ENCODE peak calls at places on chromosome 20, in six cellular contexts. One of them, this sample, is unnamed.

GRCh38 chr20:45835230-45836224 is 1.9 kb downstream of the SNX21 start:
- DNase-seq in neural crest cell: no peak
- DNase-seq in GDM1: no peak
- DNase-seq in WTC11: no peak
- DNase-seq in ureter: no peak
- DNase-seq in stimulated activated CD8-positive, alpha-beta memory T cell treated with anti-CD3 and anti-CD28 coated beads, Interleukin-2, amount 100 ng/mL, for 48 hours: no peak
- DNase-seq in this sample: no peak

GRCh38 chr20:17747431-17747846 is 47.7 kb downstream of the BANF2 start:
- DNase-seq in WTC11: no peak
- DNase-seq in neural crest cell: no peak
- DNase-seq in ureter: no peak
- DNase-seq in stimulated activated CD8-positive, alpha-beta memory T cell treated with anti-CD3 and anti-CD28 coated beads, Interleukin-2, amount 100 ng/mL, for 48 hours: no peak
- DNase-seq in GDM1: no peak
- DNase-seq in this sample: no peak

GRCh38 chr20:51311636-51312479 is 230.7 kb downstream of the NFATC2 start:
- DNase-seq in ureter: no peak
- DNase-seq in stimulated activated CD8-positive, alpha-beta memory T cell treated with anti-CD3 and anti-CD28 coated beads, Interleukin-2, amount 100 ng/mL, for 48 hours: no peak
- DNase-seq in neural crest cell: no peak
- DNase-seq in GDM1: no peak
- DNase-seq in WTC11: peak
- DNase-seq in this sample: no peak

GRCh38 chr20:13006825-13007224 is 1.9 kb upstream of the SPTLC3 start:
- DNase-seq in GDM1: no peak
- DNase-seq in stimulated activated CD8-positive, alpha-beta memory T cell treated with anti-CD3 and anti-CD28 coated beads, Interleukin-2, amount 100 ng/mL, for 48 hours: no peak
- DNase-seq in WTC11: no peak
- DNase-seq in ureter: no peak
- DNase-seq in neural crest cell: no peak
- DNase-seq in this sample: no peak

GRCh38 chr20:50728981-50729874 is 2.2 kb upstream of the PARD6B start:
- DNase-seq in ureter: peak
- DNase-seq in stimulated activated CD8-positive, alpha-beta memory T cell treated with anti-CD3 and anti-CD28 coated beads, Interleukin-2, amount 100 ng/mL, for 48 hours: no peak
- DNase-seq in WTC11: no peak
- DNase-seq in neural crest cell: no peak
- DNase-seq in GDM1: no peak
- DNase-seq in this sample: peak

GRCh38 chr20:24160563-24161355 is 172.2 kb upstream of the GGTLC1 start:
- DNase-seq in stimulated activated CD8-positive, alpha-beta memory T cell treated with anti-CD3 and anti-CD28 coated beads, Interleukin-2, amount 100 ng/mL, for 48 hours: no peak
- DNase-seq in ureter: peak
- DNase-seq in neural crest cell: peak
- DNase-seq in WTC11: peak
- DNase-seq in GDM1: peak
- DNase-seq in this sample: peak

GRCh38 chr20:39082686-39083085 is 120.5 kb downstream of the DHX35 start:
- DNase-seq in GDM1: no peak
- DNase-seq in neural crest cell: no peak
- DNase-seq in ureter: no peak
- DNase-seq in stimulated activated CD8-positive, alpha-beta memory T cell treated with anti-CD3 and anti-CD28 coated beads, Interleukin-2, amount 100 ng/mL, for 48 hours: no peak
- DNase-seq in WTC11: no peak
- DNase-seq in this sample: no peak

GRCh38 chr20:25498280-25498606 is 87.1 kb downstream of the NINL start:
- DNase-seq in neural crest cell: no peak
- DNase-seq in WTC11: no peak
- DNase-seq in ureter: no peak
- DNase-seq in GDM1: no peak
- DNase-seq in stimulated activated CD8-positive, alpha-beta memory T cell treated with anti-CD3 and anti-CD28 coated beads, Interleukin-2, amount 100 ng/mL, for 48 hours: no peak
- DNase-seq in this sample: no peak

GRCh38 chr20:38407321-38407720 is 27.8 kb downstream of the SNHG17 start:
- DNase-seq in GDM1: no peak
- DNase-seq in neural crest cell: no peak
- DNase-seq in ureter: no peak
- DNase-seq in WTC11: no peak
- DNase-seq in stimulated activated CD8-positive, alpha-beta memory T cell treated with anti-CD3 and anti-CD28 coated beads, Interleukin-2, amount 100 ng/mL, for 48 hours: no peak
- DNase-seq in this sample: no peak

GRCh38 chr20:33353013-33353402 is 48.3 kb downstream of the CDK5RAP1 start:
- DNase-seq in ureter: no peak
- DNase-seq in neural crest cell: no peak
- DNase-seq in WTC11: no peak
- DNase-seq in GDM1: no peak
- DNase-seq in stimulated activated CD8-positive, alpha-beta memory T cell treated with anti-CD3 and anti-CD28 coated beads, Interleukin-2, amount 100 ng/mL, for 48 hours: no peak
- DNase-seq in this sample: no peak

GRCh38 chr20:23857954-23858565 is 21.5 kb downstream of the CST5 start:
- DNase-seq in ureter: no peak
- DNase-seq in WTC11: peak
- DNase-seq in stimulated activated CD8-positive, alpha-beta memory T cell treated with anti-CD3 and anti-CD28 coated beads, Interleukin-2, amount 100 ng/mL, for 48 hours: no peak
- DNase-seq in neural crest cell: peak
- DNase-seq in GDM1: no peak
- DNase-seq in this sample: no peak

GRCh38 chr20:48614593-48615274 is 213.1 kb downstream of the PREX1 start:
- DNase-seq in GDM1: no peak
- DNase-seq in stimulated activated CD8-positive, alpha-beta memory T cell treated with anti-CD3 and anti-CD28 coated beads, Interleukin-2, amount 100 ng/mL, for 48 hours: no peak
- DNase-seq in neural crest cell: no peak
- DNase-seq in ureter: no peak
- DNase-seq in WTC11: no peak
- DNase-seq in this sample: no peak

GRCh38 chr20:61500791-61501321 is 248.8 kb downstream of the CDH4 start:
- DNase-seq in neural crest cell: no peak
- DNase-seq in stimulated activated CD8-positive, alpha-beta memory T cell treated with anti-CD3 and anti-CD28 coated beads, Interleukin-2, amount 100 ng/mL, for 48 hours: no peak
- DNase-seq in GDM1: no peak
- DNase-seq in WTC11: no peak
- DNase-seq in ureter: no peak
- DNase-seq in this sample: no peak

GRCh38 chr20:37486186-37486999 is 34.7 kb upstream of the NNAT start:
- DNase-seq in GDM1: no peak
- DNase-seq in WTC11: no peak
- DNase-seq in stimulated activated CD8-positive, alpha-beta memory T cell treated with anti-CD3 and anti-CD28 coated beads, Interleukin-2, amount 100 ng/mL, for 48 hours: no peak
- DNase-seq in neural crest cell: no peak
- DNase-seq in ureter: no peak
- DNase-seq in this sample: no peak

GRCh38 chr20:39016496-39016895 is 54.4 kb downstream of the DHX35 start:
- DNase-seq in stimulated activated CD8-positive, alpha-beta memory T cell treated with anti-CD3 and anti-CD28 coated beads, Interleukin-2, amount 100 ng/mL, for 48 hours: no peak
- DNase-seq in GDM1: no peak
- DNase-seq in WTC11: no peak
- DNase-seq in ureter: no peak
- DNase-seq in neural crest cell: no peak
- DNase-seq in this sample: no peak

GRCh38 chr20:33824852-33825251 is 13.7 kb downstream of the CHMP4B start:
- DNase-seq in WTC11: no peak
- DNase-seq in neural crest cell: no peak
- DNase-seq in stimulated activated CD8-positive, alpha-beta memory T cell treated with anti-CD3 and anti-CD28 coated beads, Interleukin-2, amount 100 ng/mL, for 48 hours: no peak
- DNase-seq in ureter: no peak
- DNase-seq in GDM1: no peak
- DNase-seq in this sample: no peak

GRCh38 chr20:14657231-14657630 is 319.8 kb upstream of the FLRT3 start:
- DNase-seq in stimulated activated CD8-positive, alpha-beta memory T cell treated with anti-CD3 and anti-CD28 coated beads, Interleukin-2, amount 100 ng/mL, for 48 hours: no peak
- DNase-seq in ureter: no peak
- DNase-seq in GDM1: no peak
- DNase-seq in WTC11: no peak
- DNase-seq in neural crest cell: no peak
- DNase-seq in this sample: no peak

GRCh38 chr20:33674294-33675126 is at the start of gene NECAB3:
- DNase-seq in ureter: no peak
- DNase-seq in neural crest cell: peak
- DNase-seq in stimulated activated CD8-positive, alpha-beta memory T cell treated with anti-CD3 and anti-CD28 coated beads, Interleukin-2, amount 100 ng/mL, for 48 hours: peak
- DNase-seq in WTC11: peak
- DNase-seq in GDM1: peak
- DNase-seq in this sample: peak

GRCh38 chr20:14707865-14708574 is 370.6 kb upstream of the FLRT3 start:
- DNase-seq in WTC11: no peak
- DNase-seq in GDM1: no peak
- DNase-seq in ureter: no peak
- DNase-seq in stimulated activated CD8-positive, alpha-beta memory T cell treated with anti-CD3 and anti-CD28 coated beads, Interleukin-2, amount 100 ng/mL, for 48 hours: no peak
- DNase-seq in neural crest cell: no peak
- DNase-seq in this sample: no peak

GRCh38 chr20:25015986-25016385 is 23.4 kb upstream of the APMAP start:
- DNase-seq in GDM1: no peak
- DNase-seq in WTC11: no peak
- DNase-seq in neural crest cell: no peak
- DNase-seq in ureter: no peak
- DNase-seq in stimulated activated CD8-positive, alpha-beta memory T cell treated with anti-CD3 and anti-CD28 coated beads, Interleukin-2, amount 100 ng/mL, for 48 hours: no peak
- DNase-seq in this sample: no peak

GRCh38 chr20:8756410-8756809 is 312.5 kb upstream of the PLCB4 start:
- DNase-seq in WTC11: no peak
- DNase-seq in stimulated activated CD8-positive, alpha-beta memory T cell treated with anti-CD3 and anti-CD28 coated beads, Interleukin-2, amount 100 ng/mL, for 48 hours: no peak
- DNase-seq in GDM1: no peak
- DNase-seq in neural crest cell: no peak
- DNase-seq in ureter: no peak
- DNase-seq in this sample: no peak

GRCh38 chr20:49888341-49889244 is 26.7 kb downstream of the SPATA2 start:
- DNase-seq in GDM1: peak
- DNase-seq in WTC11: peak
- DNase-seq in neural crest cell: peak
- DNase-seq in ureter: no peak
- DNase-seq in stimulated activated CD8-positive, alpha-beta memory T cell treated with anti-CD3 and anti-CD28 coated beads, Interleukin-2, amount 100 ng/mL, for 48 hours: peak
- DNase-seq in this sample: no peak

GRCh38 chr20:19602660-19603389 is 155.2 kb upstream of the RIN2 start:
- DNase-seq in ureter: no peak
- DNase-seq in GDM1: no peak
- DNase-seq in WTC11: no peak
- DNase-seq in stimulated activated CD8-positive, alpha-beta memory T cell treated with anti-CD3 and anti-CD28 coated beads, Interleukin-2, amount 100 ng/mL, for 48 hours: no peak
- DNase-seq in neural crest cell: no peak
- DNase-seq in this sample: no peak

GRCh38 chr20:21518292-21518991 is 4.6 kb upstream of the NKX2-2 start:
- DNase-seq in GDM1: no peak
- DNase-seq in stimulated activated CD8-positive, alpha-beta memory T cell treated with anti-CD3 and anti-CD28 coated beads, Interleukin-2, amount 100 ng/mL, for 48 hours: no peak
- DNase-seq in WTC11: peak
- DNase-seq in ureter: no peak
- DNase-seq in neural crest cell: no peak
- DNase-seq in this sample: no peak

GRCh38 chr20:64166712-64167615 is 2.7 kb downstream of the MYT1 start:
- DNase-seq in neural crest cell: no peak
- DNase-seq in ureter: no peak
- DNase-seq in WTC11: no peak
- DNase-seq in stimulated activated CD8-positive, alpha-beta memory T cell treated with anti-CD3 and anti-CD28 coated beads, Interleukin-2, amount 100 ng/mL, for 48 hours: no peak
- DNase-seq in GDM1: no peak
- DNase-seq in this sample: no peak

GRCh38 chr20:41218466-41218865 is 81.1 kb downstream of the PLCG1 start:
- DNase-seq in stimulated activated CD8-positive, alpha-beta memory T cell treated with anti-CD3 and anti-CD28 coated beads, Interleukin-2, amount 100 ng/mL, for 48 hours: no peak
- DNase-seq in GDM1: no peak
- DNase-seq in neural crest cell: no peak
- DNase-seq in ureter: no peak
- DNase-seq in WTC11: no peak
- DNase-seq in this sample: no peak

GRCh38 chr20:64041781-64042771 is 6.1 kb downstream of the C20orf204 start:
- DNase-seq in neural crest cell: no peak
- DNase-seq in ureter: no peak
- DNase-seq in WTC11: no peak
- DNase-seq in stimulated activated CD8-positive, alpha-beta memory T cell treated with anti-CD3 and anti-CD28 coated beads, Interleukin-2, amount 100 ng/mL, for 48 hours: no peak
- DNase-seq in GDM1: no peak
- DNase-seq in this sample: no peak

GRCh38 chr20:3765171-3765887 is 2.2 kb downstream of the ADISSP start:
- DNase-seq in stimulated activated CD8-positive, alpha-beta memory T cell treated with anti-CD3 and anti-CD28 coated beads, Interleukin-2, amount 100 ng/mL, for 48 hours: no peak
- DNase-seq in ureter: no peak
- DNase-seq in WTC11: no peak
- DNase-seq in neural crest cell: no peak
- DNase-seq in GDM1: no peak
- DNase-seq in this sample: no peak

GRCh38 chr20:39607124-39607523 is 645.0 kb downstream of the DHX35 start:
- DNase-seq in neural crest cell: no peak
- DNase-seq in stimulated activated CD8-positive, alpha-beta memory T cell treated with anti-CD3 and anti-CD28 coated beads, Interleukin-2, amount 100 ng/mL, for 48 hours: no peak
- DNase-seq in ureter: no peak
- DNase-seq in GDM1: no peak
- DNase-seq in WTC11: no peak
- DNase-seq in this sample: no peak

GRCh38 chr20:53926428-53927028 is 143.9 kb downstream of the BCAS1 start:
- DNase-seq in stimulated activated CD8-positive, alpha-beta memory T cell treated with anti-CD3 and anti-CD28 coated beads, Interleukin-2, amount 100 ng/mL, for 48 hours: no peak
- DNase-seq in neural crest cell: no peak
- DNase-seq in ureter: peak
- DNase-seq in WTC11: no peak
- DNase-seq in GDM1: no peak
- DNase-seq in this sample: peak

GRCh38 chr20:1943267-1944002 is 48.2 kb downstream of the SIRPA start:
- DNase-seq in stimulated activated CD8-positive, alpha-beta memory T cell treated with anti-CD3 and anti-CD28 coated beads, Interleukin-2, amount 100 ng/mL, for 48 hours: no peak
- DNase-seq in ureter: no peak
- DNase-seq in WTC11: no peak
- DNase-seq in neural crest cell: no peak
- DNase-seq in GDM1: no peak
- DNase-seq in this sample: no peak

This sample was measured in left lobe of liver.